ENCODE peak calls at places on chromosomes 1 and 21, in seven cellular contexts. One of them, this sample, is unnamed.
A peak's percentile ranks its signal among the peaks of the same experiment; 100 is the strongest.

GRCh38 chr21:15815285-15815684 is 85.5 kb downstream of the USP25 start:
- DNase-seq in B cell: no peak
- DNase-seq in osteocyte: no peak
- DNase-seq in M059J: no peak
- DNase-seq in neural crest cell: no peak
- DNase-seq in endothelial cell: no peak
- DNase-seq in IMR-90: no peak
- DNase-seq in this sample: no peak

GRCh38 chr1:201095581-201096531 is 16.4 kb downstream of the CACNA1S start:
- DNase-seq in B cell: peak; percentile 19
- DNase-seq in osteocyte: no peak
- DNase-seq in M059J: no peak
- DNase-seq in neural crest cell: no peak
- DNase-seq in endothelial cell: no peak
- DNase-seq in IMR-90: no peak
- DNase-seq in this sample: no peak

GRCh38 chr1:15173863-15174614 is 20.5 kb downstream of the TMEM51 start:
- DNase-seq in B cell: no peak
- DNase-seq in osteocyte: no peak
- DNase-seq in M059J: peak; percentile 59
- DNase-seq in neural crest cell: no peak
- DNase-seq in endothelial cell: no peak
- DNase-seq in IMR-90: no peak
- DNase-seq in this sample: no peak

GRCh38 chr1:3577711-3578432 is 33.4 kb downstream of the MEGF6 start:
- DNase-seq in B cell: no peak
- DNase-seq in osteocyte: no peak
- DNase-seq in M059J: peak; percentile 93
- DNase-seq in neural crest cell: no peak
- DNase-seq in endothelial cell: no peak
- DNase-seq in IMR-90: peak; percentile 18
- DNase-seq in this sample: no peak

GRCh38 chr1:235875236-235875635 is 8.5 kb upstream of the LYST start:
- DNase-seq in B cell: no peak
- DNase-seq in osteocyte: no peak
- DNase-seq in M059J: no peak
- DNase-seq in neural crest cell: no peak
- DNase-seq in endothelial cell: no peak
- DNase-seq in IMR-90: no peak
- DNase-seq in this sample: no peak

GRCh38 chr1:4603317-4604110 is 50.9 kb upstream of the AJAP1 start:
- DNase-seq in B cell: no peak
- DNase-seq in osteocyte: no peak
- DNase-seq in M059J: peak; percentile 69
- DNase-seq in neural crest cell: no peak
- DNase-seq in endothelial cell: no peak
- DNase-seq in IMR-90: no peak
- DNase-seq in this sample: no peak

GRCh38 chr1:78715181-78715661 is 65.6 kb downstream of the IFI44 start:
- DNase-seq in B cell: no peak
- DNase-seq in osteocyte: no peak
- DNase-seq in M059J: peak; percentile 32
- DNase-seq in neural crest cell: no peak
- DNase-seq in endothelial cell: no peak
- DNase-seq in IMR-90: peak; percentile 39
- DNase-seq in this sample: no peak

GRCh38 chr1:228377664-228378452 is 28.8 kb downstream of the TRIM11 start:
- DNase-seq in B cell: no peak
- DNase-seq in osteocyte: no peak
- DNase-seq in M059J: no peak
- DNase-seq in neural crest cell: no peak
- DNase-seq in endothelial cell: no peak
- DNase-seq in IMR-90: no peak
- DNase-seq in this sample: peak; percentile 75

GRCh38 chr1:75469586-75470173 is 141.2 kb downstream of the SLC44A5 start:
- DNase-seq in B cell: no peak
- DNase-seq in osteocyte: no peak
- DNase-seq in M059J: peak; percentile 2
- DNase-seq in neural crest cell: no peak
- DNase-seq in endothelial cell: no peak
- DNase-seq in IMR-90: no peak
- DNase-seq in this sample: no peak

GRCh38 chr1:86104606-86105532 is 51.7 kb downstream of the COL24A1 start:
- DNase-seq in B cell: no peak
- DNase-seq in osteocyte: no peak
- DNase-seq in M059J: no peak
- DNase-seq in neural crest cell: no peak
- DNase-seq in endothelial cell: no peak
- DNase-seq in IMR-90: no peak
- DNase-seq in this sample: no peak

GRCh38 chr21:45316871-45317400 is 29.2 kb upstream of the POFUT2 start:
- DNase-seq in B cell: no peak
- DNase-seq in osteocyte: no peak
- DNase-seq in M059J: no peak
- DNase-seq in neural crest cell: no peak
- DNase-seq in endothelial cell: no peak
- DNase-seq in IMR-90: no peak
- DNase-seq in this sample: no peak

GRCh38 chr1:19310720-19311502 is 1.0 kb downstream of the AKR7A2 start:
- DNase-seq in B cell: no peak
- DNase-seq in osteocyte: no peak
- DNase-seq in M059J: peak; percentile 34
- DNase-seq in neural crest cell: no peak
- DNase-seq in endothelial cell: no peak
- DNase-seq in IMR-90: peak; percentile 18
- DNase-seq in this sample: peak; percentile 21

GRCh38 chr21:42146821-42147220 is 72.1 kb upstream of the ABCG1 start:
- DNase-seq in B cell: no peak
- DNase-seq in osteocyte: no peak
- DNase-seq in M059J: no peak
- DNase-seq in neural crest cell: no peak
- DNase-seq in endothelial cell: no peak
- DNase-seq in IMR-90: no peak
- DNase-seq in this sample: no peak

GRCh38 chr1:31588751-31589515 is 12.6 kb downstream of the TINAGL1 start:
- DNase-seq in B cell: no peak
- DNase-seq in osteocyte: peak; percentile 80
- DNase-seq in M059J: no peak
- DNase-seq in neural crest cell: no peak
- DNase-seq in endothelial cell: peak; percentile 53
- DNase-seq in IMR-90: no peak
- DNase-seq in this sample: no peak

GRCh38 chr1:45913183-45913924 is 109.9 kb downstream of the MAST2 start:
- DNase-seq in B cell: no peak
- DNase-seq in osteocyte: no peak
- DNase-seq in M059J: peak; percentile 85
- DNase-seq in neural crest cell: no peak
- DNase-seq in endothelial cell: no peak
- DNase-seq in IMR-90: peak; percentile 96
- DNase-seq in this sample: peak; percentile 18

GRCh38 chr1:30148676-30149075 is 574.7 kb downstream of the MATN1 start:
- DNase-seq in B cell: no peak
- DNase-seq in osteocyte: peak; percentile 75
- DNase-seq in M059J: no peak
- DNase-seq in neural crest cell: no peak
- DNase-seq in endothelial cell: no peak
- DNase-seq in IMR-90: no peak
- DNase-seq in this sample: no peak

GRCh38 chr21:35195232-35195631 is 146.1 kb upstream of the RUNX1 start:
- DNase-seq in B cell: no peak
- DNase-seq in osteocyte: no peak
- DNase-seq in M059J: peak; percentile 96
- DNase-seq in neural crest cell: no peak
- DNase-seq in endothelial cell: no peak
- DNase-seq in IMR-90: no peak
- DNase-seq in this sample: no peak

GRCh38 chr1:183301239-183301638 is 115.2 kb downstream of the LAMC2 start:
- DNase-seq in B cell: no peak
- DNase-seq in osteocyte: no peak
- DNase-seq in M059J: no peak
- DNase-seq in neural crest cell: no peak
- DNase-seq in endothelial cell: no peak
- DNase-seq in IMR-90: no peak
- DNase-seq in this sample: no peak

GRCh38 chr1:20339811-20340457 is 49.3 kb downstream of the VWA5B1 start:
- DNase-seq in B cell: no peak
- DNase-seq in osteocyte: no peak
- DNase-seq in M059J: peak; percentile 26
- DNase-seq in neural crest cell: no peak
- DNase-seq in endothelial cell: no peak
- DNase-seq in IMR-90: no peak
- DNase-seq in this sample: no peak

GRCh38 chr1:6417961-6418667 is 1.6 kb downstream of the HES2 start:
- DNase-seq in B cell: no peak
- DNase-seq in osteocyte: no peak
- DNase-seq in M059J: no peak
- DNase-seq in neural crest cell: no peak
- DNase-seq in endothelial cell: no peak
- DNase-seq in IMR-90: no peak
- DNase-seq in this sample: no peak

GRCh38 chr1:36383240-36383639 is 2.5 kb downstream of the STK40 start:
- DNase-seq in B cell: no peak
- DNase-seq in osteocyte: no peak
- DNase-seq in M059J: no peak
- DNase-seq in neural crest cell: no peak
- DNase-seq in endothelial cell: no peak
- DNase-seq in IMR-90: no peak
- DNase-seq in this sample: no peak

GRCh38 chr1:22643381-22643780 is at the start of gene C1QC:
- DNase-seq in B cell: no peak
- DNase-seq in osteocyte: no peak
- DNase-seq in M059J: no peak
- DNase-seq in neural crest cell: no peak
- DNase-seq in endothelial cell: no peak
- DNase-seq in IMR-90: no peak
- DNase-seq in this sample: no peak

GRCh38 chr21:42568377-42568776 is 54.7 kb downstream of the SLC37A1 start:
- DNase-seq in B cell: no peak
- DNase-seq in osteocyte: no peak
- DNase-seq in M059J: no peak
- DNase-seq in neural crest cell: no peak
- DNase-seq in endothelial cell: no peak
- DNase-seq in IMR-90: no peak
- DNase-seq in this sample: no peak

GRCh38 chr1:247294282-247294681 is 37.4 kb downstream of the ZNF496 start:
- DNase-seq in B cell: no peak
- DNase-seq in osteocyte: no peak
- DNase-seq in M059J: peak; percentile 88
- DNase-seq in neural crest cell: no peak
- DNase-seq in endothelial cell: no peak
- DNase-seq in IMR-90: peak; percentile 94
- DNase-seq in this sample: no peak

GRCh38 chr1:20343149-20343936 is 52.7 kb downstream of the VWA5B1 start:
- DNase-seq in B cell: peak; percentile 73
- DNase-seq in osteocyte: no peak
- DNase-seq in M059J: no peak
- DNase-seq in neural crest cell: peak; percentile 61
- DNase-seq in endothelial cell: peak; percentile 46
- DNase-seq in IMR-90: no peak
- DNase-seq in this sample: peak; percentile 41

GRCh38 chr1:7576946-7577657 is 194.0 kb upstream of the VAMP3 start:
- DNase-seq in B cell: no peak
- DNase-seq in osteocyte: no peak
- DNase-seq in M059J: no peak
- DNase-seq in neural crest cell: no peak
- DNase-seq in endothelial cell: no peak
- DNase-seq in IMR-90: peak; percentile 53
- DNase-seq in this sample: peak; percentile 20

GRCh38 chr1:189500777-189501176 is 976.9 kb downstream of the BRINP3 start:
- DNase-seq in B cell: no peak
- DNase-seq in osteocyte: no peak
- DNase-seq in M059J: peak; percentile 1
- DNase-seq in neural crest cell: no peak
- DNase-seq in endothelial cell: no peak
- DNase-seq in IMR-90: peak; percentile 55
- DNase-seq in this sample: no peak

GRCh38 chr1:51558375-51558924 is 39.4 kb upstream of the EPS15 start:
- DNase-seq in B cell: no peak
- DNase-seq in osteocyte: no peak
- DNase-seq in M059J: peak; percentile 84
- DNase-seq in neural crest cell: no peak
- DNase-seq in endothelial cell: no peak
- DNase-seq in IMR-90: peak; percentile 47
- DNase-seq in this sample: no peak

GRCh38 chr21:34511787-34512451 is at the start of gene KCNE1:
- DNase-seq in B cell: no peak
- DNase-seq in osteocyte: no peak
- DNase-seq in M059J: no peak
- DNase-seq in neural crest cell: no peak
- DNase-seq in endothelial cell: no peak
- DNase-seq in IMR-90: no peak
- DNase-seq in this sample: no peak

GRCh38 chr1:37633040-37633949 is 1.4 kb downstream of the RSPO1 start:
- DNase-seq in B cell: no peak
- DNase-seq in osteocyte: no peak
- DNase-seq in M059J: no peak
- DNase-seq in neural crest cell: no peak
- DNase-seq in endothelial cell: no peak
- DNase-seq in IMR-90: no peak
- DNase-seq in this sample: no peak

GRCh38 chr1:223872308-223872878 is 26.6 kb upstream of the TP53BP2 start:
- DNase-seq in B cell: no peak
- DNase-seq in osteocyte: no peak
- DNase-seq in M059J: no peak
- DNase-seq in neural crest cell: no peak
- DNase-seq in endothelial cell: no peak
- DNase-seq in IMR-90: no peak
- DNase-seq in this sample: no peak

GRCh38 chr1:100441651-100442050 is 89.3 kb downstream of the CDC14A start:
- DNase-seq in B cell: no peak
- DNase-seq in osteocyte: no peak
- DNase-seq in M059J: no peak
- DNase-seq in neural crest cell: no peak
- DNase-seq in endothelial cell: no peak
- DNase-seq in IMR-90: no peak
- DNase-seq in this sample: no peak

GRCh38 chr1:184801503-184801902 is 46.8 kb upstream of the EDEM3 start:
- DNase-seq in B cell: no peak
- DNase-seq in osteocyte: no peak
- DNase-seq in M059J: peak; percentile 56
- DNase-seq in neural crest cell: no peak
- DNase-seq in endothelial cell: no peak
- DNase-seq in IMR-90: peak; percentile 83
- DNase-seq in this sample: no peak

GRCh38 chr1:151326619-151327222 is 495 bp downstream of the PI4KB start:
- DNase-seq in B cell: peak; percentile 70
- DNase-seq in osteocyte: no peak
- DNase-seq in M059J: peak; percentile 69
- DNase-seq in neural crest cell: no peak
- DNase-seq in endothelial cell: peak; percentile 21
- DNase-seq in IMR-90: peak; percentile 49
- DNase-seq in this sample: peak; percentile 62

GRCh38 chr1:54118704-54119103 is 34.1 kb downstream of the CDCP2 start:
- DNase-seq in B cell: no peak
- DNase-seq in osteocyte: no peak
- DNase-seq in M059J: peak; percentile 86
- DNase-seq in neural crest cell: no peak
- DNase-seq in endothelial cell: no peak
- DNase-seq in IMR-90: peak; percentile 90
- DNase-seq in this sample: no peak

GRCh38 chr1:208433086-208433485 is 188.9 kb upstream of the PLXNA2 start:
- DNase-seq in B cell: no peak
- DNase-seq in osteocyte: no peak
- DNase-seq in M059J: peak; percentile 89
- DNase-seq in neural crest cell: no peak
- DNase-seq in endothelial cell: no peak
- DNase-seq in IMR-90: no peak
- DNase-seq in this sample: no peak

GRCh38 chr1:113197662-113198330 is 124.8 kb downstream of the LRIG2 start:
- DNase-seq in B cell: no peak
- DNase-seq in osteocyte: no peak
- DNase-seq in M059J: no peak
- DNase-seq in neural crest cell: no peak
- DNase-seq in endothelial cell: no peak
- DNase-seq in IMR-90: no peak
- DNase-seq in this sample: peak; percentile 13